ENCODE peak calls at places on chromosome 1, in five cellular contexts. J is GM23338, V is AG04449, A is Calu3, L is WTC11. N is an unnamed sample.

GRCh38 chr1:109620396-109620817 is 770 bp downstream of the AMPD2 start:
- DNase-seq in J (no peak), V (no peak), A (peak; percentile 21), L (no peak), N (no peak)

GRCh38 chr1:203448521-203449061 is 27.0 kb upstream of the PRELP start:
- DNase-seq in L (no peak), V (no peak), J (peak; percentile 24), A (no peak), N (no peak)

GRCh38 chr1:23741609-23742008 is 1.7 kb upstream of the ELOA start:
- DNase-seq in A (no peak), J (no peak), L (no peak), V (no peak), N (no peak)

GRCh38 chr1:200299571-200299970 is 110.3 kb downstream of the ZNF281 start:
- DNase-seq in J (no peak), A (no peak), L (no peak), V (no peak), N (no peak)

GRCh38 chr1:226654046-226654445 is 85.0 kb downstream of the ITPKB start:
- DNase-seq in V (no peak), L (peak; percentile 43), A (no peak), J (peak; percentile 92), N (peak; percentile 62)

GRCh38 chr1:1037366-1038327 is 17.7 kb downstream of the AGRN start:
- DNase-seq in J (no peak), L (no peak), V (no peak), A (no peak), N (no peak)

GRCh38 chr1:210259496-210259895 is 26.9 kb downstream of the SERTAD4 start:
- DNase-seq in A (no peak), V (no peak), J (no peak), L (no peak), N (no peak)

GRCh38 chr1:47687618-47687940 is 249.7 kb downstream of the FOXD2 start:
- DNase-seq in L (no peak), A (no peak), J (peak; percentile 52), V (no peak), N (no peak)

GRCh38 chr1:232884262-232884661 is 66.1 kb upstream of the NTPCR start:
- DNase-seq in V (no peak), A (no peak), J (no peak), L (no peak), N (no peak)

GRCh38 chr1:211327341-211327921 is 798 bp downstream of the TRAF5 start:
- DNase-seq in A (peak; percentile 39), J (peak; percentile 79), V (no peak), L (peak; percentile 36), N (no peak)

GRCh38 chr1:7993593-7994479 is 32.3 kb downstream of the ERRFI1 start:
- DNase-seq in L (no peak), A (no peak), J (no peak), V (peak; percentile 36), N (no peak)

GRCh38 chr1:91792393-91793032 is 93.4 kb downstream of the TGFBR3 start:
- DNase-seq in J (peak; percentile 58), A (peak; percentile 8), L (no peak), V (no peak), N (no peak)

GRCh38 chr1:43206721-43207228 is 34.6 kb downstream of the CFAP57 start:
- DNase-seq in L (peak; percentile 60), V (peak; percentile 93), J (peak; percentile 95), A (peak; percentile 82), N (peak; percentile 79)

GRCh38 chr1:237386362-237387143 is 344.6 kb downstream of the RYR2 start:
- DNase-seq in V (no peak), L (no peak), J (peak; percentile 70), A (no peak), N (no peak)

GRCh38 chr1:72284084-72284397 is 1.7 kb upstream of the NEGR1 start:
- DNase-seq in A (no peak), V (no peak), J (peak; percentile 70), L (no peak), N (no peak)

GRCh38 chr1:245858022-245858421 is 649.1 kb downstream of the SMYD3 start:
- DNase-seq in A (no peak), J (no peak), V (no peak), L (no peak), N (no peak)

GRCh38 chr1:5999711-6000443 is 7.7 kb upstream of the NPHP4 start:
- DNase-seq in A (no peak), V (no peak), J (no peak), L (peak; percentile 9), N (peak; percentile 86)

GRCh38 chr1:201946224-201946908 is at the start of gene LMOD1:
- DNase-seq in A (peak; percentile 76), V (peak; percentile 95), J (peak; percentile 96), L (peak; percentile 91), N (peak; percentile 95)

GRCh38 chr1:225996946-225997545 is 2.1 kb downstream of the SDE2 start:
- DNase-seq in V (no peak), A (no peak), L (no peak), J (no peak), N (no peak)

GRCh38 chr1:228059536-228060457 is 22.7 kb upstream of the ARF1 start:
- DNase-seq in J (peak; percentile 98), A (peak; percentile 77), L (peak; percentile 100), V (no peak), N (peak; percentile 88)

GRCh38 chr1:230187290-230187689 is 120.3 kb downstream of the GALNT2 start:
- DNase-seq in V (no peak), A (no peak), L (no peak), J (no peak), N (no peak)

GRCh38 chr1:10663668-10664035 is 132.8 kb downstream of the CASZ1 start:
- DNase-seq in A (no peak), J (peak; percentile 66), V (no peak), L (peak; percentile 71), N (no peak)

GRCh38 chr1:10662090-10662688 is 134.3 kb downstream of the CASZ1 start:
- DNase-seq in V (no peak), A (no peak), L (no peak), J (no peak), N (no peak)

GRCh38 chr1:10661453-10661852 is 135.0 kb downstream of the CASZ1 start:
- DNase-seq in J (no peak), L (no peak), A (no peak), V (no peak), N (no peak)

GRCh38 chr1:10664251-10664650 is 132.2 kb downstream of the CASZ1 start:
- DNase-seq in A (no peak), J (no peak), V (no peak), L (no peak), N (no peak)

GRCh38 chr1:10662824-10663667 is 133.4 kb downstream of the CASZ1 start:
- DNase-seq in V (no peak), L (no peak), A (no peak), J (no peak), N (no peak)
- TF ChIP-seq CTCF in V (no peak), L (no peak), A (no peak), J (no peak), N (no peak)

DNA sequence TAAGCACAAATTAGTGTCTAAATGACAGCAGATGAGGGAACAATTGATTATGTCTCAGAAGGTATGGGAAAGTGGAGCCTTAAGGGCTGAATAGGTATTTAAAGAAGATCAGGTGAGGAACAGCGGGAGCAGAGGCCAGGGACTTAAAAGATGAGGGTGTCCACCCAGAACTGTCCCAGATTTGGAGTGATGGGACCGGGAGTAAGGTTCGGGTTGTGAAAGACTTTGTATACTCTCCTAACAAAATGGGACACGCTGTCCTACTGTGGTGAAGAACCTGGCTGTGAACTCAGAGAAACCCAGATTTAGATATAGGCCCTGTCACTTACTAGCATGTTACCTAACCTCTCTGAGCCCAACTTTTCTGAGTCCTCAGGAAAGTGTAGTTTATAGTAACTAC is 140.6 kb downstream of the C1orf21 start:
- DNase-seq in A (no peak), V (no peak), L (no peak), J (no peak), N (no peak)
- TF ChIP-seq CTCF in A (no peak), V (no peak), L (no peak), J (no peak), N (no peak)

GRCh38 chr1:34825455-34826081 is 32.8 kb downstream of the GJA4 start:
- DNase-seq in A (peak; percentile 17), V (no peak), J (no peak), L (no peak), N (no peak)

GRCh38 chr1:34829250-34829649 is 30.3 kb downstream of the SMIM12 start:
- DNase-seq in V (no peak), J (no peak), L (no peak), A (no peak), N (no peak)

GRCh38 chr1:34827341-34827941 is 32.1 kb downstream of the SMIM12 start:
- DNase-seq in V (no peak), L (no peak), J (no peak), A (no peak), N (no peak)

GRCh38 chr1:34831721-34832246 is 27.8 kb downstream of the SMIM12 start:
- DNase-seq in J (no peak), A (no peak), V (no peak), L (no peak), N (no peak)

DNA sequence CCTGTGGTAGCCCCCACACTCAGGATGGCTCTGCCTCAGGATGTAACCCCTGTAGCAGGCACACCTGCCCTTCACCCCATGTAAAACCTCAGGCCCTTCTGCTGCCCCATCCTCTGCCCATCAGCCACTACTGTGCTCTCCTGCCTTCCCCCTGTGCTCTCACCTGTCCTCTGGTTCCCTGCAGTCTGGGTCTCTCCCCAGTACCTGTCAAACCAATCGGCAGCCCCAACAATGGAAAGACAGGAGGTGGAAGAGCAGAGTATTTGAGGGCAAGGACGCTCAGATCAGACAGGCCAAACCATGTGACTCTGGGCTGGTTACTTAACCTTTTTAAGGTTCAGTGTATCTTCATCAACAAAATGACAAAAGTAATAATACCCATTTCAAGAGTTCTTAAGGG is 30.9 kb downstream of the SMIM12 start:
- DNase-seq in L (no peak), V (no peak), J (no peak), A (no peak), N (no peak)
- TF ChIP-seq CTCF in L (no peak), V (no peak), J (no peak), A (no peak), N (no peak)

GRCh38 chr1:41471658-41472057 is 12.8 kb downstream of the EDN2 start:
- DNase-seq in J (no peak), L (no peak), A (no peak), V (no peak), N (no peak)

GRCh38 chr1:41474490-41475271 is 9.8 kb downstream of the EDN2 start:
- DNase-seq in A (no peak), L (no peak), V (no peak), J (peak; percentile 28), N (peak; percentile 88)

GRCh38 chr1:41475859-41476567 is 8.5 kb downstream of the EDN2 start:
- DNase-seq in V (no peak), L (no peak), J (no peak), A (no peak), N (no peak)

GRCh38 chr1:41475346-41475745 is 9.1 kb downstream of the EDN2 start:
- DNase-seq in V (no peak), J (no peak), A (no peak), L (no peak), N (no peak)

DNA sequence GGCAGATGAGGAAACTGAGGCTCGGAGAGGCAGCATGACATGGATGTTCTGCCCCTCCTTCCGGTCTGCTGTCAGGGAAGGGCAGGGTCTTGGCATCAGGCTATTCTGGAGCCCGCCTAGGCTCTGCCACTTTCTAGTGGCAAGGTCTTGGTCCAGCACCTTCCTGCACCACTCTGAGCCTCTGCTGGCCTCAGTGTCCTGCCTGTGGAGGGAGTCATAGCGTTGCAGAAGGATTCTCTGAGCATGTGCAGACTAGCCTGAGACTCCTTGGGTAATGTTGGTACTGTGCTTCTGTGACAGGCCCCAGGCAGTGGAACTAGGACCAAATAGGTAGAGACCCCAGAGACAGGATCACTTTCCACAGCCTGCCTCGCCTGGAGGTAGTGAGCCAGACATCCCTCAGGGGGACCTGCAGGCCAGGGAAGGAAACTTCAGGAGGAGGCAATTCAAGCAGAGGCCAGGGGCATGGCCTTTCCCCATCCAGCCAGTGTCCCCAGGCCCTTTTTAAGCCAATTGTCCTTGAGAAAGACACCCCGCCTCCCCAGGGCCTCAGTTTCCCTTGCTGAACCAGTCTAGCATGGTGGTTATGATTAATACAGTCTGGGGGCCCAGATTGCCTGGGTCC is 10.6 kb downstream of the EDN2 start:
- DNase-seq in A (no peak), L (no peak), V (no peak), J (no peak), N (no peak)
- TF ChIP-seq CTCF in A (no peak), L (no peak), V (no peak), J (no peak), N (no peak)